ENCODE peak calls at places on chromosomes 13 and 19, in eight cellular contexts. B is GM23248, Z is K562, P is endothelial cell of umbilical vein, U is fibroblast of lung, K is GM23338, E is hepatocyte, A is SK-N-SH. H is an unnamed sample. For H4K20me1 and H3K79me2, the result is how much of the 10 kb centered on the place peaks cover.

GRCh38 chr13:108828053-108828806 is 198.8 kb downstream of the MYO16 start:
- DNase-seq in B (no peak), Z (no peak), P (no peak), U (no peak), K (no peak), E (no peak), A (no peak), H (no peak)

GRCh38 chr19:23075031-23075733 is 41.6 kb upstream of the ZNF730 start:
- DNase-seq in B (peak), Z (peak), P (peak), U (peak), K (peak), E (peak), A (peak), H (peak)

GRCh38 chr19:10766681-10767201 is 48.9 kb downstream of the DNM2 start:
- DNase-seq in B (peak), Z (no peak), P (peak), U (peak), K (no peak), E (no peak), A (peak), H (no peak)

GRCh38 chr19:46890423-46891170 is 29.8 kb downstream of the ARHGAP35 start:
- DNase-seq in B (peak), Z (no peak), P (no peak), U (peak), K (no peak), E (peak), A (no peak), H (peak)

GRCh38 chr19:6210721-6211600 is 68.8 kb downstream of the MLLT1 start:
- DNase-seq in B (no peak), Z (no peak), P (no peak), U (no peak), K (no peak), E (no peak), A (no peak), H (no peak)

GRCh38 chr19:34459614-34460013 is 21.9 kb upstream of the WTIP start:
- DNase-seq in B (no peak), Z (no peak), P (no peak), U (no peak), K (no peak), E (no peak), A (no peak), H (no peak)

GRCh38 chr19:23787106-23787505 is 28.4 kb upstream of the ZNF681 start:
- DNase-seq in B (no peak), Z (no peak), P (no peak), U (peak), K (no peak), E (no peak), A (no peak), H (no peak)

GRCh38 chr13:114268344-114269280 is 12.8 kb upstream of the UPF3A start:
- DNase-seq in B (no peak), Z (no peak), P (no peak), U (no peak), K (no peak), E (no peak), A (no peak), H (peak)

GRCh38 chr13:33090755-33091454 is 74.7 kb downstream of the KL start:
- DNase-seq in B (no peak), Z (no peak), P (peak), U (no peak), K (no peak), E (no peak), A (no peak), H (no peak)

GRCh38 chr13:48780713-48781341 is 127.1 kb downstream of the CYSLTR2 start:
- DNase-seq in B (no peak), Z (no peak), P (no peak), U (no peak), K (no peak), E (no peak), A (no peak), H (no peak)

GRCh38 chr19:55683449-55684261 is 8.6 kb downstream of the EPN1 start:
- DNase-seq in B (no peak), Z (no peak), P (no peak), U (no peak), K (no peak), E (peak), A (no peak), H (no peak)

GRCh38 chr13:42539670-42540069 is 34.3 kb upstream of the TNFSF11 start:
- DNase-seq in B (peak), Z (no peak), P (peak), U (no peak), K (peak), E (no peak), A (no peak), H (no peak)

GRCh38 chr13:50365683-50366391 is 350.6 kb downstream of the KCNRG start:
- DNase-seq in B (no peak), Z (no peak), P (peak), U (no peak), K (no peak), E (peak), A (no peak), H (no peak)

GRCh38 chr13:46648166-46648607 is 95.2 kb downstream of the LRCH1 start:
- DNase-seq in B (peak), Z (no peak), P (no peak), U (peak), K (peak), E (peak), A (no peak), H (no peak)

GRCh38 chr19:29623726-29624488 is 17.8 kb downstream of the POP4 start:
- DNase-seq in B (no peak), Z (peak), P (no peak), U (no peak), K (no peak), E (no peak), A (no peak), H (no peak)

GRCh38 chr13:45781553-45782326 is 69.8 kb downstream of the SIAH3 start:
- DNase-seq in B (peak), Z (no peak), P (no peak), U (peak), K (no peak), E (no peak), A (peak), H (peak)

GRCh38 chr13:84867246-84867645 is 932.0 kb downstream of the SLITRK6 start:
- DNase-seq in B (no peak), Z (no peak), P (no peak), U (no peak), K (peak), E (no peak), A (no peak), H (no peak)

GRCh38 chr13:30895773-30896172 is 10.3 kb upstream of the MEDAG start:
- DNase-seq in B (peak), Z (no peak), P (peak), U (peak), K (peak), E (peak), A (no peak), H (no peak)

GRCh38 chr13:90867336-90867683 is 480.2 kb upstream of the MIR17HG start:
- DNase-seq in B (peak), Z (peak), P (peak), U (peak), K (peak), E (peak), A (peak), H (peak)

GRCh38 chr19:52722062-52723005 is 12.5 kb downstream of the ZNF611 start:
- DNase-seq in B (peak), Z (no peak), P (peak), U (peak), K (no peak), E (peak), A (no peak), H (no peak)

GRCh38 chr13:20360835-20361412 is 128.8 kb upstream of the GJB6 start:
- DNase-seq in B (peak), Z (no peak), P (no peak), U (no peak), K (no peak), E (no peak), A (no peak), H (no peak)

GRCh38 chr19:412356-413355 is 3.7 kb upstream of the C2CD4C start:
- DNase-seq in B (no peak), Z (no peak), P (no peak), U (no peak), K (peak), E (peak), A (peak), H (no peak)

GRCh38 chr19:4654437-4655361 is 15.4 kb downstream of the TNFAIP8L1 start:
- DNase-seq in B (no peak), Z (peak), P (no peak), U (no peak), K (no peak), E (no peak), A (no peak), H (no peak)
- H4K20me1 ChIP-seq in B (under half), Z (under half), P (under half), U (under half), K (under half), E (under half), A (under half), H (under half)

GRCh38 chr13:43783820-43784219 is 3.0 kb downstream of the ENOX1 start:
- DNase-seq in B (peak), Z (no peak), P (peak), U (peak), K (peak), E (peak), A (peak), H (no peak)

GRCh38 chr13:43784491-43784890 is 2.3 kb downstream of the ENOX1 start:
- DNase-seq in B (peak), Z (no peak), P (no peak), U (no peak), K (no peak), E (no peak), A (no peak), H (no peak)

GRCh38 chr13:43786472-43786765 is 353 bp downstream of the ENOX1 start:
- DNase-seq in B (no peak), Z (no peak), P (no peak), U (no peak), K (no peak), E (no peak), A (no peak), H (no peak)

GRCh38 chr13:43785681-43786471 is 896 bp downstream of the ENOX1 start:
- DNase-seq in B (peak), Z (peak), P (peak), U (peak), K (peak), E (peak), A (peak), H (no peak)

GRCh38 chr13:43785166-43785680 is 1.5 kb downstream of the ENOX1 start:
- DNase-seq in B (no peak), Z (no peak), P (peak), U (no peak), K (peak), E (no peak), A (no peak), H (no peak)
- H3K79me2 ChIP-seq in B (under half), Z (under half), P (under half), U (under half), K (under half), E (under half), A (under half), H (under half)

GRCh38 chr19:49130325-49130724 is 11.0 kb downstream of the PPFIA3 start:
- DNase-seq in B (no peak), Z (no peak), P (no peak), U (no peak), K (no peak), E (no peak), A (no peak), H (no peak)

GRCh38 chr19:49136771-49137171 is 17.4 kb downstream of the PPFIA3 start:
- DNase-seq in B (no peak), Z (no peak), P (no peak), U (peak), K (no peak), E (no peak), A (no peak), H (no peak)

GRCh38 chr19:49133621-49134454 is 14.5 kb downstream of the PPFIA3 start:
- DNase-seq in B (peak), Z (peak), P (peak), U (peak), K (peak), E (no peak), A (peak), H (no peak)

GRCh38 chr19:49135686-49136085 is 16.3 kb downstream of the PPFIA3 start:
- DNase-seq in B (no peak), Z (no peak), P (no peak), U (no peak), K (no peak), E (no peak), A (no peak), H (no peak)

GRCh38 chr19:49132974-49133609 is 13.7 kb downstream of the PPFIA3 start:
- DNase-seq in B (no peak), Z (peak), P (no peak), U (no peak), K (peak), E (no peak), A (peak), H (no peak)
- H3K4me3 ChIP-seq in B (no peak), Z (peak), P (no peak), U (no peak), K (peak), E (no peak), A (no peak), H (no peak)

GRCh38 chr19:14670408-14670807 is 4.2 kb downstream of the ADGRE3 start:
- DNase-seq in B (no peak), Z (no peak), P (no peak), U (no peak), K (no peak), E (no peak), A (no peak), H (no peak)
- H4K20me1 ChIP-seq in B (under half), Z (under half), P (under half), U (under half), K (under half), E (under half), A (under half), H (under half)

GRCh38 chr19:2457394-2458037 is 757 bp upstream of the LMNB2 start:
- DNase-seq in B (no peak), Z (no peak), P (no peak), U (no peak), K (no peak), E (no peak), A (no peak), H (no peak)
- H3K79me2 ChIP-seq in B (half or more), Z (under half), P (under half), U (under half), K (under half), E (under half), A (half or more), H (under half)

GRCh38 chr19:17753976-17754375 is 2.7 kb downstream of the FCHO1 start:
- DNase-seq in B (no peak), Z (no peak), P (no peak), U (no peak), K (no peak), E (no peak), A (no peak), H (no peak)
- H3K4me3 ChIP-seq in B (no peak), Z (no peak), P (no peak), U (no peak), K (no peak), E (no peak), A (no peak), H (no peak)

GRCh38 chr13:110310541-110311491 is 3.7 kb downstream of the COL4A2 start:
- DNase-seq in B (no peak), Z (no peak), P (no peak), U (no peak), K (no peak), E (no peak), A (no peak), H (no peak)

GRCh38 chr13:110309661-110310524 is 2.8 kb downstream of the COL4A2 start:
- DNase-seq in B (no peak), Z (no peak), P (no peak), U (no peak), K (no peak), E (no peak), A (no peak), H (no peak)

GRCh38 chr13:110307697-110308376 is 753 bp downstream of the COL4A2 start:
- DNase-seq in B (peak), Z (no peak), P (peak), U (peak), K (peak), E (peak), A (no peak), H (no peak)

GRCh38 chr13:110308377-110309158 is 1.5 kb downstream of the COL4A2 start:
- DNase-seq in B (peak), Z (no peak), P (peak), U (peak), K (peak), E (peak), A (peak), H (no peak)

DNA sequence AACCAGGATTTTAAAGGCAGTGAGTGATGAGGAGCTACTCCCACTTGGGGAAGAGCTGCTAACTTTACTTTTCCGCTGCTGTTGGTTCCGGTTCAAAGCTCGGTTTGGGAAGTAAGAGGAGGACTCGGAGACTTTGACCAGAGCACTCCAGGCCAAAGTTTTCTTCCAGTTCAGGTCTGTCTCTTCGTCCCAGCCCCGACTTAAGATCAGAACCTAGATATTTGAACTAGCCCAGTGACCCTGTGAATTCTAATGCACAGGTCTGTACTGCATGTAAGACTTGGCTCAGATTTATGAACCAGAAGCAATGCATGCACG is 2.0 kb downstream of the COL4A2 start:
- DNase-seq in B (no peak), Z (no peak), P (no peak), U (no peak), K (no peak), E (no peak), A (no peak), H (no peak)
- H4K20me1 ChIP-seq in B (under half), Z (under half), P (under half), U (under half), K (under half), E (under half), A (under half), H (under half)